ENCODE peak calls at places on chromosomes 2 and 18, in eight cellular contexts. One of them, this sample, is unnamed.

GRCh38 chr2:143426296-143426695 is 297.1 kb downstream of the ARHGAP15 start:
- DNase-seq in IMR-90: peak
- DNase-seq in left ventricle myocardium inferior: no peak
- DNase-seq in thoracic aorta: no peak
- DNase-seq in endodermal cell: no peak
- DNase-seq in heart right ventricle: no peak
- DNase-seq in neural progenitor cell: no peak
- DNase-seq in right atrium auricular region: no peak
- DNase-seq in this sample: no peak

GRCh38 chr18:27845897-27846296 is 331.0 kb downstream of the CDH2 start:
- DNase-seq in IMR-90: no peak
- DNase-seq in left ventricle myocardium inferior: no peak
- DNase-seq in thoracic aorta: no peak
- DNase-seq in endodermal cell: no peak
- DNase-seq in heart right ventricle: no peak
- DNase-seq in neural progenitor cell: no peak
- DNase-seq in right atrium auricular region: no peak
- DNase-seq in this sample: no peak

GRCh38 chr2:231104115-231104713 is 20.6 kb downstream of the HTR2B start:
- DNase-seq in IMR-90: peak
- DNase-seq in left ventricle myocardium inferior: peak
- DNase-seq in thoracic aorta: peak
- DNase-seq in endodermal cell: peak
- DNase-seq in heart right ventricle: peak
- DNase-seq in neural progenitor cell: peak
- DNase-seq in right atrium auricular region: peak
- DNase-seq in this sample: no peak

GRCh38 chr2:75464348-75464946 is 96.3 kb downstream of the EVA1A start:
- DNase-seq in IMR-90: peak
- DNase-seq in left ventricle myocardium inferior: no peak
- DNase-seq in thoracic aorta: no peak
- DNase-seq in endodermal cell: peak
- DNase-seq in heart right ventricle: no peak
- DNase-seq in neural progenitor cell: no peak
- DNase-seq in right atrium auricular region: no peak
- DNase-seq in this sample: no peak

GRCh38 chr2:98601532-98602132 is 6.7 kb downstream of the COA5 start:
- DNase-seq in IMR-90: peak
- DNase-seq in left ventricle myocardium inferior: no peak
- DNase-seq in thoracic aorta: no peak
- DNase-seq in endodermal cell: peak
- DNase-seq in heart right ventricle: no peak
- DNase-seq in neural progenitor cell: peak
- DNase-seq in right atrium auricular region: no peak
- DNase-seq in this sample: no peak

GRCh38 chr2:238897122-238897880 is 49.4 kb downstream of the TWIST2 start:
- DNase-seq in IMR-90: no peak
- DNase-seq in left ventricle myocardium inferior: no peak
- DNase-seq in thoracic aorta: no peak
- DNase-seq in endodermal cell: no peak
- DNase-seq in heart right ventricle: no peak
- DNase-seq in neural progenitor cell: no peak
- DNase-seq in right atrium auricular region: no peak
- DNase-seq in this sample: no peak

GRCh38 chr18:35276276-35276675 is 13.8 kb downstream of the ZSCAN30 start:
- DNase-seq in IMR-90: no peak
- DNase-seq in left ventricle myocardium inferior: no peak
- DNase-seq in thoracic aorta: no peak
- DNase-seq in endodermal cell: no peak
- DNase-seq in heart right ventricle: no peak
- DNase-seq in neural progenitor cell: no peak
- DNase-seq in right atrium auricular region: no peak
- DNase-seq in this sample: no peak

GRCh38 chr2:136765736-136766323 is 485 bp downstream of the THSD7B start:
- DNase-seq in IMR-90: no peak
- DNase-seq in left ventricle myocardium inferior: no peak
- DNase-seq in thoracic aorta: no peak
- DNase-seq in endodermal cell: peak
- DNase-seq in heart right ventricle: peak
- DNase-seq in neural progenitor cell: peak
- DNase-seq in right atrium auricular region: no peak
- DNase-seq in this sample: no peak

GRCh38 chr2:190574169-190574568 is 39.6 kb upstream of the NEMP2 start:
- DNase-seq in IMR-90: peak
- DNase-seq in left ventricle myocardium inferior: no peak
- DNase-seq in thoracic aorta: no peak
- DNase-seq in endodermal cell: no peak
- DNase-seq in heart right ventricle: no peak
- DNase-seq in neural progenitor cell: no peak
- DNase-seq in right atrium auricular region: no peak
- DNase-seq in this sample: no peak

DNA sequence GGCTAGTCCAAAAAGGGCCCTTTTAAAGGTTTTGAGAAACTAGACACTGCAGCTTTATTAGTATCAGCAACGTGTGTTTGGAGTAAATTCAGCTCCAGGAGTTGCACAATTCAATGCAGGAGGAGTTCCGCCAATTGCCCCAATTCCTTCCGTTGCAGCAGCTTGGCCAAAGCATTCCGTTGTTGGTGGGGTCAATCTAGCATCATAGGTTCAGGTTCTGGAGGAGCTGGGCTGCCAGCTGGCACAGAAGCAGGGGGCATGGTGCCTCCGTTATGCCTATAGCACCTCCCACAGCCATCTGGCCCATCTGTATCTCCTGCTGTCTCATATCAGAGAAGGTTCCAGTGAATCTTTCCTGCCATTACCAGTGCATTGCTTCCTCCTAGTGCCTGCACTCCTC is 55.4 kb downstream of the REL start:
- DNase-seq in IMR-90: no peak
- DNase-seq in left ventricle myocardium inferior: no peak
- DNase-seq in thoracic aorta: no peak
- DNase-seq in endodermal cell: no peak
- DNase-seq in heart right ventricle: no peak
- DNase-seq in neural progenitor cell: no peak
- DNase-seq in right atrium auricular region: no peak
- DNase-seq in this sample: no peak
- H3K27ac ChIP-seq in IMR-90: no peak
- H3K27ac ChIP-seq in left ventricle myocardium inferior: no peak
- H3K27ac ChIP-seq in thoracic aorta: no peak
- H3K27ac ChIP-seq in endodermal cell: no peak
- H3K27ac ChIP-seq in heart right ventricle: no peak
- H3K27ac ChIP-seq in neural progenitor cell: no peak
- H3K27ac ChIP-seq in right atrium auricular region: no peak
- H3K27ac ChIP-seq in this sample: no peak

GRCh38 chr18:32439802-32440201 is 30.9 kb downstream of the GAREM1 start:
- DNase-seq in IMR-90: no peak
- DNase-seq in left ventricle myocardium inferior: no peak
- DNase-seq in thoracic aorta: no peak
- DNase-seq in endodermal cell: peak
- DNase-seq in heart right ventricle: no peak
- DNase-seq in neural progenitor cell: peak
- DNase-seq in right atrium auricular region: no peak
- DNase-seq in this sample: no peak
- TF ChIP-seq CTCF in IMR-90: peak
- TF ChIP-seq CTCF in left ventricle myocardium inferior: peak
- TF ChIP-seq CTCF in thoracic aorta: no peak
- TF ChIP-seq CTCF in endodermal cell: peak
- TF ChIP-seq CTCF in heart right ventricle: no peak
- TF ChIP-seq CTCF in neural progenitor cell: peak
- TF ChIP-seq CTCF in right atrium auricular region: peak
- TF ChIP-seq CTCF in this sample: no peak

GRCh38 chr2:36452279-36452678 is 96.7 kb downstream of the CRIM1 start:
- DNase-seq in IMR-90: peak
- DNase-seq in left ventricle myocardium inferior: no peak
- DNase-seq in thoracic aorta: no peak
- DNase-seq in endodermal cell: no peak
- DNase-seq in heart right ventricle: no peak
- DNase-seq in neural progenitor cell: no peak
- DNase-seq in right atrium auricular region: no peak
- DNase-seq in this sample: no peak
- H3K27ac ChIP-seq in IMR-90: peak
- H3K27ac ChIP-seq in left ventricle myocardium inferior: peak
- H3K27ac ChIP-seq in thoracic aorta: peak
- H3K27ac ChIP-seq in endodermal cell: no peak
- H3K27ac ChIP-seq in heart right ventricle: peak
- H3K27ac ChIP-seq in neural progenitor cell: no peak
- H3K27ac ChIP-seq in right atrium auricular region: no peak
- H3K27ac ChIP-seq in this sample: no peak

GRCh38 chr18:74289946-74290478 is 1.8 kb downstream of the CYB5A start:
- DNase-seq in IMR-90: no peak
- DNase-seq in left ventricle myocardium inferior: no peak
- DNase-seq in thoracic aorta: no peak
- DNase-seq in endodermal cell: no peak
- DNase-seq in heart right ventricle: no peak
- DNase-seq in neural progenitor cell: no peak
- DNase-seq in right atrium auricular region: no peak
- DNase-seq in this sample: no peak

GRCh38 chr18:74289137-74289536 is 2.6 kb downstream of the CYB5A start:
- DNase-seq in IMR-90: peak
- DNase-seq in left ventricle myocardium inferior: no peak
- DNase-seq in thoracic aorta: no peak
- DNase-seq in endodermal cell: no peak
- DNase-seq in heart right ventricle: no peak
- DNase-seq in neural progenitor cell: no peak
- DNase-seq in right atrium auricular region: no peak
- DNase-seq in this sample: no peak

GRCh38 chr18:74291771-74292540 is at the start of gene CYB5A:
- DNase-seq in IMR-90: peak
- DNase-seq in left ventricle myocardium inferior: peak
- DNase-seq in thoracic aorta: peak
- DNase-seq in endodermal cell: peak
- DNase-seq in heart right ventricle: peak
- DNase-seq in neural progenitor cell: peak
- DNase-seq in right atrium auricular region: peak
- DNase-seq in this sample: peak

GRCh38 chr18:74292541-74292858 is 737 bp upstream of the CYB5A start:
- DNase-seq in IMR-90: no peak
- DNase-seq in left ventricle myocardium inferior: no peak
- DNase-seq in thoracic aorta: no peak
- DNase-seq in endodermal cell: no peak
- DNase-seq in heart right ventricle: no peak
- DNase-seq in neural progenitor cell: no peak
- DNase-seq in right atrium auricular region: no peak
- DNase-seq in this sample: no peak

GRCh38 chr18:74290831-74291770 is 662 bp downstream of the CYB5A start:
- DNase-seq in IMR-90: no peak
- DNase-seq in left ventricle myocardium inferior: peak
- DNase-seq in thoracic aorta: no peak
- DNase-seq in endodermal cell: peak
- DNase-seq in heart right ventricle: no peak
- DNase-seq in neural progenitor cell: peak
- DNase-seq in right atrium auricular region: no peak
- DNase-seq in this sample: peak
- TF ChIP-seq CTCF in IMR-90: no peak
- TF ChIP-seq CTCF in left ventricle myocardium inferior: peak
- TF ChIP-seq CTCF in thoracic aorta: no peak
- TF ChIP-seq CTCF in endodermal cell: peak
- TF ChIP-seq CTCF in heart right ventricle: no peak
- TF ChIP-seq CTCF in neural progenitor cell: peak
- TF ChIP-seq CTCF in right atrium auricular region: peak
- TF ChIP-seq CTCF in this sample: peak

DNA sequence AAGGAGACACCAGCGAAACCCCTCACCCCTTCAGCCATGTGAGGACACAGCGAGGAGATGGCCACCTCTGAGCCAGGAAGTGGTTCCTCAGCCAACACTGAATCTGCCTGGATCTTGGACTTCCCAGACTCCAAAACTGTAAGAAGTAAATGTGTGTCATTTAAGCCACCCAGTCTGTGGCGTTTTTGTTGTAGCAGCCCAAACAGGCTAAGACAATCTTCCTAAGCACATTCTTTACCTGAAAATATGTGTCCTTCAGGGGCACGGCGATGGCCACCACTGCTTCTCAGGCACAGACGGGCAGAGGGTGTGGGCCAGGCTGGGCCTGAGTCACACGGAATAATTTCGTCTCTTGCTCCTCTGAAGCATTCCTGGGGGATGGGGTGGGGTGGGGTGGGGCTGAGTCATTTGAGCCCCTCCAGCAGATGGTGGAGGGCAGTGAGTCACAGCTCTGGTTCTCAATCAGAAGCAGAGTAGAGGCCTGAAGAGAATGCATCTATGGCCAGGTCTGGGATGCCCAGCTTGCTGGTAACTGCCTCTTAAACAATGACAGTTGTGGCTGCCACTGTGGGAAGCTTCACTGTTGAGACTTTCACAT is 142.4 kb downstream of the CAPN13 start:
- DNase-seq in IMR-90: peak
- DNase-seq in left ventricle myocardium inferior: no peak
- DNase-seq in thoracic aorta: no peak
- DNase-seq in endodermal cell: peak
- DNase-seq in heart right ventricle: no peak
- DNase-seq in neural progenitor cell: no peak
- DNase-seq in right atrium auricular region: peak
- DNase-seq in this sample: no peak
- H3K27ac ChIP-seq in IMR-90: peak
- H3K27ac ChIP-seq in left ventricle myocardium inferior: no peak
- H3K27ac ChIP-seq in thoracic aorta: no peak
- H3K27ac ChIP-seq in endodermal cell: no peak
- H3K27ac ChIP-seq in heart right ventricle: no peak
- H3K27ac ChIP-seq in neural progenitor cell: no peak
- H3K27ac ChIP-seq in right atrium auricular region: no peak
- H3K27ac ChIP-seq in this sample: no peak